ENCODE peak calls at places on chromosomes 12 and 14, in six cellular contexts. I is lower leg skin, Z is hepatocyte, H is HFF-Myc, C is fibroblast of villous mesenchyme, A is brain microvascular endothelial cell. E is an unnamed sample.

GRCh38 chr12:114762490-114763110 is 78.6 kb upstream of the TBX3 start:
- DNase-seq in I (no peak), H (no peak), C (peak), A (peak), Z (no peak), E (no peak)

GRCh38 chr12:49335118-49335954 is 1.7 kb downstream of the C1QL4 start:
- DNase-seq in A (no peak), H (no peak), I (no peak), Z (no peak), C (no peak), E (no peak)

GRCh38 chr12:13390381-13390856 is 193.9 kb downstream of the EMP1 start:
- DNase-seq in A (peak), I (peak), C (peak), Z (peak), H (no peak), E (no peak)

GRCh38 chr12:102216086-102216691 is 18.6 kb upstream of the PMCH start:
- DNase-seq in Z (peak), C (peak), A (peak), I (no peak), H (peak), E (no peak)

GRCh38 chr12:8108808-8109398 is 14.5 kb upstream of the CLEC4A start:
- DNase-seq in C (peak), A (peak), Z (peak), I (peak), H (peak), E (peak)

GRCh38 chr14:40985584-40985983 is 621.1 kb upstream of the LRFN5 start:
- DNase-seq in C (no peak), H (no peak), I (no peak), A (no peak), Z (no peak), E (no peak)

GRCh38 chr14:73723799-73724621 is 9.8 kb upstream of the PNMA1 start:
- DNase-seq in Z (peak), I (peak), C (peak), A (peak), H (peak), E (no peak)

GRCh38 chr12:55728932-55729591 is at the start of gene CD63:
- DNase-seq in I (peak), Z (peak), A (peak), C (peak), H (no peak), E (peak)

GRCh38 chr12:95998611-95999300 is 2.6 kb upstream of the HAL start:
- DNase-seq in I (no peak), C (peak), H (peak), A (peak), Z (peak), E (no peak)

GRCh38 chr14:21205026-21205677 is 49.3 kb upstream of the OR5AU1 start:
- DNase-seq in I (no peak), C (no peak), H (no peak), A (no peak), Z (no peak), E (no peak)

GRCh38 chr12:6982532-6982931 is 11.8 kb downstream of the EMG1 start:
- DNase-seq in H (no peak), C (no peak), I (no peak), A (no peak), Z (no peak), E (no peak)

GRCh38 chr12:113142173-113142885 is 6.8 kb upstream of the RASAL1 start:
- DNase-seq in I (peak), C (no peak), H (no peak), Z (no peak), A (no peak), E (no peak)

GRCh38 chr14:36723551-36723950 is 61.9 kb downstream of the PAX9 start:
- DNase-seq in Z (no peak), C (no peak), A (no peak), H (no peak), I (no peak), E (no peak)

GRCh38 chr12:10851243-10851858 is 2.1 kb upstream of the PRR4 start:
- DNase-seq in C (peak), I (no peak), H (no peak), Z (no peak), A (no peak), E (no peak)

GRCh38 chr12:78269620-78270019 is 438.9 kb downstream of the NAV3 start:
- DNase-seq in H (no peak), I (no peak), Z (no peak), C (no peak), A (no peak), E (no peak)

GRCh38 chr12:2334291-2335088 is 281.7 kb downstream of the CACNA1C start:
- DNase-seq in C (no peak), Z (no peak), I (no peak), H (no peak), A (no peak), E (no peak)

GRCh38 chr12:99093166-99093565 is 448.1 kb downstream of the APAF1 start:
- DNase-seq in Z (no peak), C (no peak), A (no peak), H (no peak), I (no peak), E (no peak)

GRCh38 chr14:101899263-101899662 is 65.1 kb upstream of the DYNC1H1 start:
- DNase-seq in Z (no peak), A (no peak), I (no peak), H (no peak), C (no peak), E (no peak)

GRCh38 chr12:46473634-46474201 is 101.1 kb upstream of the SLC38A2 start:
- DNase-seq in Z (peak), C (peak), H (peak), I (peak), A (peak), E (no peak)

GRCh38 chr14:74510955-74511354 is 17.4 kb downstream of the ISCA2 start:
- DNase-seq in C (peak), I (no peak), A (no peak), H (no peak), Z (no peak), E (no peak)

GRCh38 chr12:115840159-115840558 is 437.3 kb downstream of the MED13L start:
- DNase-seq in I (no peak), H (no peak), C (no peak), Z (peak), A (no peak), E (no peak)

GRCh38 chr12:131001493-131001892 is 47.8 kb downstream of the ADGRD1 start:
- DNase-seq in C (no peak), A (no peak), Z (no peak), H (no peak), I (no peak), E (no peak)

GRCh38 chr14:52802597-52802996 is 11.2 kb upstream of the GNPNAT1 start:
- DNase-seq in C (no peak), H (no peak), I (no peak), A (peak), Z (no peak), E (no peak)

GRCh38 chr14:89415139-89415538 is 1.9 kb downstream of the FOXN3 start:
- DNase-seq in C (peak), H (no peak), Z (no peak), A (no peak), I (no peak), E (no peak)

GRCh38 chr14:56189306-56189705 is 71.1 kb downstream of the PELI2 start:
- DNase-seq in H (peak), Z (peak), C (peak), A (no peak), I (peak), E (no peak)

GRCh38 chr14:67547224-67547780 is 14.2 kb downstream of the PLEKHH1 start:
- DNase-seq in Z (no peak), I (no peak), H (no peak), C (no peak), A (no peak), E (no peak)

GRCh38 chr12:128121424-128121823 is 145.5 kb upstream of the TMEM132C start:
- DNase-seq in I (no peak), A (no peak), C (no peak), H (no peak), Z (no peak), E (no peak)

GRCh38 chr14:66254066-66254465 is 232.1 kb upstream of the CCDC196 start:
- DNase-seq in A (no peak), Z (no peak), I (no peak), H (no peak), C (no peak), E (no peak)

GRCh38 chr14:61185534-61185933 is 95.6 kb downstream of the TMEM30B start:
- DNase-seq in I (no peak), H (no peak), Z (no peak), C (no peak), A (no peak), E (no peak)

GRCh38 chr12:53063708-53064612 is 14.1 kb downstream of the TNS2 start:
- DNase-seq in H (no peak), Z (peak), C (peak), I (peak), A (peak), E (no peak)

GRCh38 chr14:24233538-24233866 is 773 bp downstream of the GMPR2 start:
- DNase-seq in A (no peak), H (no peak), I (no peak), C (no peak), Z (no peak), E (no peak)

GRCh38 chr12:49331360-49332222 is 5.4 kb downstream of the C1QL4 start:
- DNase-seq in A (peak), C (peak), Z (peak), H (peak), I (peak), E (no peak)

GRCh38 chr14:90820958-90821357 is 4.7 kb upstream of the TTC7B start:
- DNase-seq in A (peak), C (no peak), I (no peak), Z (no peak), H (no peak), E (no peak)

GRCh38 chr14:23568600-23569310 is 1.2 kb upstream of the AP1G2 start:
- DNase-seq in C (no peak), Z (no peak), I (no peak), A (no peak), H (no peak), E (no peak)

GRCh38 chr12:89405626-89406342 is 53.5 kb upstream of the DUSP6 start:
- DNase-seq in Z (no peak), A (no peak), I (no peak), H (no peak), C (no peak), E (no peak)

GRCh38 chr12:116474331-116474730 is 84.8 kb upstream of the MAP1LC3B2 start:
- DNase-seq in I (no peak), A (no peak), Z (no peak), H (no peak), C (no peak), E (no peak)

GRCh38 chr12:51437471-51437870 is 12.8 kb downstream of the SLC4A8 start:
- DNase-seq in I (no peak), C (no peak), A (no peak), Z (no peak), H (no peak), E (no peak)

GRCh38 chr14:100536721-100537700 is 50.2 kb downstream of the BEGAIN start:
- DNase-seq in H (no peak), I (peak), C (no peak), Z (no peak), A (no peak), E (no peak)

GRCh38 chr12:66066071-66066928 is 64.2 kb downstream of the LLPH start:
- DNase-seq in H (peak), C (peak), Z (no peak), A (peak), I (no peak), E (no peak)
- TF ChIP-seq CTCF in H (peak), C (no peak), Z (no peak), A (peak), I (no peak), E (no peak)

GRCh38 chr12:3884671-3885070 is 11.5 kb upstream of the PARP11 start:
- DNase-seq in C (no peak), A (no peak), Z (no peak), I (no peak), H (no peak), E (no peak)

GRCh38 chr12:3885179-3886094 is 12.2 kb upstream of the PARP11 start:
- DNase-seq in A (peak), I (no peak), C (peak), Z (peak), H (peak), E (no peak)

GRCh38 chr12:3881208-3881980 is 8.2 kb upstream of the PARP11 start:
- DNase-seq in Z (no peak), A (no peak), C (no peak), I (no peak), H (no peak), E (no peak)

GRCh38 chr12:3882396-3882795 is 9.2 kb upstream of the PARP11 start:
- DNase-seq in H (no peak), C (no peak), A (no peak), I (no peak), Z (no peak), E (no peak)

DNA sequence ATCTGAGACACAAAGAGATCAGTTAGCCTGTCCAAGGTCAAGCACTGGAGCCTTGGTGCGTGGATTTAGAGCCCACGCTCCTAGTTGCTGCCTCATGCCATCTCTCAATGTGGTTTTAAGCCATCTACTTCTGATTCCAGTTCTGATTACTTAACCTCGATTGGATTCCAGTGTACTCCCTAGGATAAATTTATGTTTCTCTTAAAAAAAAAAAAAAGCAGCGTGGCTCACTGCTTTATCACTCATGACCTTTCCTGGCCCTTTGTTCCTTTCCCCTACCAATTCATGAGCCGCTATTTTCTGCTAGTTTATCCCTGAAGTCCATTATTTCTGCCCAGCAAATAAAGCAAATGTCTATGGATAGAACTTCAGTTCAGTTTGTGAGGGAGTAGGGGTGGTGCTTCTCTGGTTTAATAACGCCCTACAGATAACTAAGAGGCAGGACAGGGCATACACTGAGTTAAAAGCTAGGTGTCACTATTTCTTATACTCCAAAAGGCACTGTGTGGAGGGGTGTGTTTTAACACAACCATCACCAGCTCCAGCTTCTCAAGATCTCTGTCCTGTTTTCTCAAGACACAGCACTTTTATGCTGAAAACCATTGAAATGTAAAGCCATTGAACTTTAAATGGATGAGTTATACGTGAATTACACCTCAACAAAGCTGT is 9.8 kb upstream of the PARP11 start:
- DNase-seq in A (peak), Z (peak), H (no peak), C (peak), I (no peak), E (no peak)
- TF ChIP-seq CTCF in A (peak), Z (peak), H (peak), C (peak), I (no peak), E (no peak)

GRCh38 chr14:71536927-71537772 is 395.1 kb upstream of the RGS6 start:
- DNase-seq in Z (no peak), H (no peak), I (no peak), C (no peak), A (no peak), E (no peak)

GRCh38 chr14:71536015-71536535 is 396.2 kb upstream of the RGS6 start:
- DNase-seq in H (no peak), C (no peak), I (no peak), Z (no peak), A (no peak), E (no peak)

GRCh38 chr14:71538949-71539659 is 393.1 kb upstream of the RGS6 start:
- DNase-seq in C (peak), A (no peak), I (no peak), H (no peak), Z (no peak), E (no peak)

GRCh38 chr14:71539660-71540285 is 392.5 kb upstream of the RGS6 start:
- DNase-seq in A (no peak), Z (no peak), C (no peak), I (no peak), H (no peak), E (no peak)

DNA sequence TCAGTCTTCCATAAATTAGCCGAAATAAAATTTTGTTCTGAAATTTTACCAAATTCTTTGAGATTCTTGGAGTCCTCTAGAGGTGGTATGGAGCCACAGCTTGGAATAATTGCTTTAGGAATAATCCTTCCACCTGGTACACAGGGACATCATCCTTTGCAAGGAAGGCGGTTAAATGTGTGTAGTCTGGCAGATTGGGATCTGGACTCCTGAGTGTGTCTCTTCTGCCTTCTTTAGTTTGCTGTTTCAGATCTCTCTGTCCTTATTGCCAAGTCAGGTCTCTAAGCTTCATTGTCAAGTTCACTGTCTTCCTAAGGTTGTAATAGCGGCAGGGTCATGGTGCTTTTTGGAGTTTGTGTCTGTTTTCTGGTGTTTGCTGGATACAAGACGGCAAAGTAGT is 393.9 kb upstream of the RGS6 start:
- DNase-seq in Z (no peak), I (no peak), A (no peak), H (no peak), C (no peak), E (no peak)
- TF ChIP-seq CTCF in Z (no peak), I (no peak), A (no peak), H (no peak), C (no peak), E (no peak)

GRCh38 chr12:85798122-85798521 is 38.1 kb downstream of the RASSF9 start:
- DNase-seq in H (no peak), Z (no peak), C (no peak), A (no peak), I (no peak), E (no peak)
- TF ChIP-seq CTCF in H (no peak), Z (no peak), C (no peak), A (no peak), I (no peak), E (no peak)

GRCh38 chr12:104215638-104216297 is at the start of gene TXNRD1:
- DNase-seq in Z (peak), C (peak), H (no peak), I (peak), A (peak), E (peak)
- TF ChIP-seq CTCF in Z (peak), C (peak), H (peak), I (peak), A (peak), E (no peak)

GRCh38 chr14:69878251-69878650 is 965 bp upstream of the SMOC1 start:
- DNase-seq in C (no peak), H (no peak), A (no peak), Z (no peak), I (no peak), E (no peak)

GRCh38 chr14:69879175-69880047 is at the start of gene SMOC1:
- DNase-seq in A (peak), C (no peak), H (no peak), Z (peak), I (no peak), E (no peak)

GRCh38 chr14:69876848-69877306 is 2.3 kb upstream of the SMOC1 start:
- DNase-seq in H (no peak), C (no peak), I (no peak), A (no peak), Z (peak), E (no peak)

GRCh38 chr14:69876221-69876847 is 2.9 kb upstream of the SMOC1 start:
- DNase-seq in H (no peak), I (no peak), C (no peak), A (no peak), Z (no peak), E (no peak)

GRCh38 chr14:69877492-69877891 is 1.7 kb upstream of the SMOC1 start:
- DNase-seq in H (no peak), Z (peak), A (peak), I (no peak), C (peak), E (no peak)
- TF ChIP-seq CTCF in H (peak), Z (peak), A (peak), I (no peak), C (peak), E (no peak)

GRCh38 chr14:104293851-104294627 is 155.7 kb downstream of the KIF26A start:
- DNase-seq in C (no peak), Z (no peak), A (no peak), H (no peak), I (no peak), E (no peak)
- TF ChIP-seq CTCF in C (no peak), Z (peak), A (no peak), H (no peak), I (no peak), E (no peak)

GRCh38 chr12:28974166-28974565 is 174.9 kb upstream of the FAR2 start:
- DNase-seq in A (peak), C (peak), Z (no peak), I (no peak), H (peak), E (no peak)

GRCh38 chr12:28973491-28973890 is 175.6 kb upstream of the FAR2 start:
- DNase-seq in Z (no peak), C (no peak), H (no peak), I (no peak), A (no peak), E (no peak)

GRCh38 chr12:28975564-28976340 is 173.3 kb upstream of the FAR2 start:
- DNase-seq in Z (no peak), A (no peak), C (no peak), I (no peak), H (no peak), E (no peak)

DNA sequence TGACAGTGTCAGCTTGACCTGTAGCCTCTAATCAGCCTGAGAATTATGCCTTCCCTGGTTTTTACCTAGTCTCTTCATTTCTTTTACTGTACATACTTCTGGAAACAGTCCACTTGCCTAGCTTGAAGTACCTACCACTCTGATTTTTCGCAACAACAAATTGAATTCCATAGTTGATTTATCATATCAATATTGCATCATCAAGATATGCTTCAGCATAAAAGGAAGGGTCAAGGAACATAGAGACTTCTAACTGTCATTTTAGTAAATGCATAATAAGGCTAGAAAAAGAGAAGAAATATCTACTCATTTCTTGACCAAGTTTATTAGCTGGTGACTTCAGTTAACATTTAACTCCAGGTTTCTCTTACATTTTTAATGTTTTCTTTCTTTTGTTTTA is 174.2 kb upstream of the FAR2 start:
- DNase-seq in Z (no peak), I (no peak), H (no peak), A (no peak), C (no peak), E (no peak)
- TF ChIP-seq CTCF in Z (no peak), I (no peak), H (no peak), A (no peak), C (no peak), E (no peak)

E was measured in activated B cell treated with CpG ODN at 0.5 μM for 24 hours.